ENCODE peak calls at places on chromosomes 3 and 15, in nine cellular contexts. A is Peyer's patch, F is psoas muscle, L is coronary artery, U is stomach, Y is neural progenitor cell, O is left ventricle myocardium inferior, X is breast epithelium, G is WTC11. R is an unnamed sample.

GRCh38 chr15:59315914-59316428 is 56.7 kb downstream of the MYO1E start:
- DNase-seq in A (no peak), F (no peak), L (no peak), U (no peak), Y (no peak), O (no peak), X (no peak), G (no peak), R (peak; percentile 6)

GRCh38 chr3:157089455-157090221 is 70.3 kb downstream of the CCNL1 start:
- DNase-seq in A (peak; percentile 31), F (no peak), L (peak; percentile 75), U (peak; percentile 56), Y (no peak), O (peak; percentile 29), X (peak; percentile 55), G (no peak), R (no peak)

GRCh38 chr15:22845289-22845900 is 6.9 kb downstream of the NIPA2 start:
- DNase-seq in A (no peak), F (no peak), L (no peak), U (no peak), Y (peak; percentile 44), O (no peak), X (no peak), G (peak; percentile 57), R (no peak)

GRCh38 chr3:11662392-11662990 is 18.8 kb upstream of the VGLL4 start:
- DNase-seq in A (no peak), F (no peak), L (no peak), U (no peak), Y (no peak), O (no peak), X (no peak), G (no peak), R (no peak)

GRCh38 chr15:41494922-41495735 is 1.5 kb downstream of the ITPKA start:
- DNase-seq in A (peak; percentile 36), F (no peak), L (no peak), U (peak; percentile 40), Y (peak; percentile 66), O (no peak), X (no peak), G (peak; percentile 54), R (no peak)

GRCh38 chr3:190972840-190973270 is 110.4 kb upstream of the GMNC start:
- DNase-seq in A (no peak), F (no peak), L (no peak), U (no peak), Y (no peak), O (no peak), X (no peak), G (no peak), R (no peak)

GRCh38 chr3:114441386-114441785 is 147.6 kb downstream of the TIGIT start:
- DNase-seq in A (no peak), F (no peak), L (no peak), U (no peak), Y (no peak), O (no peak), X (no peak), G (no peak), R (no peak)

GRCh38 chr3:57278237-57278636 is 14.2 kb downstream of the ASB14 start:
- DNase-seq in A (no peak), F (no peak), L (no peak), U (no peak), Y (no peak), O (no peak), X (no peak), G (no peak), R (no peak)

GRCh38 chr3:14959358-14959943 is 12.1 kb downstream of the NR2C2 start:
- DNase-seq in A (no peak), F (no peak), L (no peak), U (no peak), Y (no peak), O (no peak), X (no peak), G (no peak), R (no peak)

GRCh38 chr3:120497813-120498212 is 47.0 kb upstream of the FSTL1 start:
- DNase-seq in A (no peak), F (no peak), L (no peak), U (no peak), Y (no peak), O (no peak), X (no peak), G (no peak), R (peak; percentile 10)

GRCh38 chr3:169118666-169119370 is 544.7 kb downstream of the MECOM start:
- DNase-seq in A (no peak), F (no peak), L (no peak), U (no peak), Y (no peak), O (no peak), X (no peak), G (no peak), R (no peak)

GRCh38 chr3:8490079-8490552 is 11.5 kb upstream of the LMCD1 start:
- DNase-seq in A (no peak), F (peak; percentile 69), L (no peak), U (no peak), Y (no peak), O (no peak), X (no peak), G (no peak), R (no peak)

GRCh38 chr3:196246612-196247308 is 30.4 kb downstream of the SLC51A start:
- DNase-seq in A (no peak), F (no peak), L (no peak), U (no peak), Y (no peak), O (no peak), X (no peak), G (no peak), R (no peak)

GRCh38 chr3:133277813-133278212 is 122.0 kb upstream of the BFSP2 start:
- DNase-seq in A (no peak), F (no peak), L (no peak), U (no peak), Y (no peak), O (no peak), X (no peak), G (no peak), R (no peak)

GRCh38 chr3:169764164-169764452 is 752 bp downstream of the TERC start:
- DNase-seq in A (no peak), F (no peak), L (no peak), U (no peak), Y (no peak), O (no peak), X (no peak), G (no peak), R (no peak)

GRCh38 chr3:36919439-36920160 is 25.3 kb downstream of the TRANK1 start:
- DNase-seq in A (no peak), F (no peak), L (no peak), U (no peak), Y (no peak), O (no peak), X (no peak), G (no peak), R (no peak)

GRCh38 chr3:133531981-133532380 is 41.5 kb upstream of the CDV3 start:
- DNase-seq in A (no peak), F (no peak), L (no peak), U (no peak), Y (no peak), O (no peak), X (no peak), G (no peak), R (no peak)

GRCh38 chr3:118863731-118864322 is 170.8 kb downstream of the IGSF11 start:
- DNase-seq in A (no peak), F (no peak), L (no peak), U (no peak), Y (peak; percentile 20), O (no peak), X (no peak), G (peak; percentile 47), R (peak; percentile 59)

GRCh38 chr3:127056281-127056680 is 73.4 kb downstream of the PLXNA1 start:
- DNase-seq in A (no peak), F (peak; percentile 36), L (no peak), U (no peak), Y (no peak), O (peak; percentile 4), X (no peak), G (no peak), R (no peak)

DNA sequence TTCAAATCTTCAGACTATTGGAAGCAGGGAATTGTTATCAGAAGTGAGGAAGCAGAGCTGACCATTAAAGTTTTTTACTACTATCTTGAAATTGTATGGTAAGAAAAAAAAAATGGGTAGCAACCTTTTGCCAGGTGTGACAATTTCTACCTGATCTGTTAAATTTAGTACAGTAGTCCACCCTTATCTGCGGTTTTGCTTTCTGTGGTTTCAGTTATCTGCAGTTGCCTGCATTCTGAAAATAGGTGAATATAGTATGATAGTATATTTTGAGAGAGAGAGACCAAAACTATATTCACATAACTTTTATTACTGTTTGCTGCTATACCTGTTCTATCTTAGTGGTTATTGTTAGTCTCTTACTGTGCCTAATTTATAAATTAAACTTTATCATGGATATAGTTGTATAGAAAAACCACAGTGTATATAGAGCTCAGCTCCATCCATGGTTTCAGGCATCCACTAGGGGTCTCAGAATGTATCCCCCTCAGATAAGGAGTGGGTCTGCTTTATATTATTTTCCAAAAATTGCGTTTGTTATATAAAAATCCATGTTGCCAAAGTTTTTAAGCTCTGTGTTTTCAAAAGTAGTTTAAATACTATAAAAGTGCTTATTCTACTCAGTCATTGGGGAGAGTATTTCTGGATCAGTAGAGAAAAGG is 69.9 kb downstream of the PTPRG start:
- DNase-seq in A (no peak), F (no peak), L (no peak), U (no peak), Y (no peak), O (no peak), X (no peak), G (no peak), R (no peak)
- TF ChIP-seq CTCF in A (no peak), F (no peak), L (no peak), U (no peak), Y (peak; percentile 23), O (no peak), X (no peak), G (no peak), R (no peak)

GRCh38 chr3:125602752-125603649 is 7.7 kb upstream of the OSBPL11 start:
- DNase-seq in A (no peak), F (no peak), L (no peak), U (no peak), Y (peak; percentile 33), O (no peak), X (no peak), G (no peak), R (no peak)
- TF ChIP-seq CTCF in A (no peak), F (no peak), L (no peak), U (no peak), Y (peak; percentile 12), O (no peak), X (no peak), G (no peak), R (no peak)

DNA sequence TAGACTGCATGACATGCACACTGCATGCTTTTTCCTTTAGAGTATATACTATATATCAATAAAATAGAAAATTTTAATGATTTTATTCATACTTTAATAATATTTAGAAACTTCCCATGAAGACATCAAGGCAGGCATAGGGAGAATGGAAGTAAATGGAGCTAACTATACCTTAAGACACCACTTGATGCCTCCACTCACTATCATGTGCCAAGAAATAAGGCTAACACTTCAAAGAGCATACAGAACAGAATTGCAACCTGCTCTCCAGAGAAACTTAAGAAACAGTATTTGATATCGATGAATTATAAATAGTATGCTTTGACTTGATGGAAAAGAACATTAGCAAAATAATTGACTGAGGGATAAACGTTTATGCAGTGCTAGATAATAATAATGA is 192.6 kb upstream of the MBNL1 start:
- DNase-seq in A (no peak), F (no peak), L (no peak), U (no peak), Y (no peak), O (no peak), X (no peak), G (no peak), R (no peak)
- TF ChIP-seq CTCF in A (peak; percentile 8), F (no peak), L (no peak), U (no peak), Y (no peak), O (no peak), X (no peak), G (no peak), R (peak; percentile 32)

GRCh38 chr15:91200101-91200754 is 100.2 kb downstream of the SV2B start:
- DNase-seq in A (no peak), F (no peak), L (no peak), U (no peak), Y (no peak), O (no peak), X (no peak), G (no peak), R (peak; percentile 34)
- TF ChIP-seq CTCF in A (no peak), F (no peak), L (no peak), U (no peak), Y (no peak), O (no peak), X (no peak), G (no peak), R (no peak)

R was measured in osteocyte.